ENCODE peak calls at places on chromosomes 2 and 18, in seven cellular contexts. E is HEK293T, H is WTC11, O is H1, Y is HepG2, T is GM12878, A is K562. W is an unnamed sample.
A peak's percentile ranks its signal among the peaks of the same experiment; 100 is the strongest.

GRCh38 chr2:30709516-30709915 is 97.7 kb downstream of the CAPN13 start:
- DNase-seq in Y (no peak), A (no peak), H (no peak), T (no peak), O (no peak), E (no peak), W (no peak)

GRCh38 chr2:184032983-184033382 is 565.3 kb upstream of the ZNF804A start:
- DNase-seq in Y (no peak), H (no peak), E (no peak), O (no peak), T (no peak), A (no peak), W (no peak)

GRCh38 chr2:213087040-213087439 is 64.4 kb downstream of the IKZF2 start:
- DNase-seq in T (no peak), Y (no peak), E (no peak), O (no peak), H (no peak), A (no peak), W (no peak)

GRCh38 chr2:98734823-98735260 is 3.9 kb upstream of the MGAT4A start:
- DNase-seq in T (no peak), A (peak; percentile 63), Y (peak; percentile 95), H (no peak), E (no peak), O (no peak), W (no peak)

GRCh38 chr2:45170191-45170975 is 161.1 kb upstream of the SIX2 start:
- DNase-seq in E (no peak), A (no peak), O (no peak), H (no peak), T (no peak), Y (no peak), W (no peak)

GRCh38 chr2:169361706-169362345 is 508 bp downstream of the LRP2 start:
- DNase-seq in A (no peak), E (peak; percentile 57), O (no peak), Y (no peak), H (peak; percentile 54), T (no peak), W (no peak)

GRCh38 chr2:192013211-192013610 is 166.3 kb upstream of the CAVIN2 start:
- DNase-seq in H (no peak), T (no peak), O (no peak), Y (no peak), E (no peak), A (no peak), W (no peak)

GRCh38 chr2:10980886-10981425 is 69.2 kb downstream of the KCNF1 start:
- DNase-seq in Y (no peak), H (no peak), A (no peak), O (no peak), E (no peak), T (no peak), W (no peak)

GRCh38 chr18:3453540-3454364 is 3.8 kb downstream of the TGIF1 start:
- DNase-seq in H (no peak), Y (peak; percentile 96), O (no peak), A (no peak), E (no peak), T (no peak), W (no peak)

GRCh38 chr2:225002039-225002655 is 40.1 kb downstream of the DOCK10 start:
- DNase-seq in Y (peak; percentile 54), A (peak; percentile 5), E (peak; percentile 50), O (no peak), T (peak; percentile 60), H (peak; percentile 53), W (peak; percentile 43)

GRCh38 chr2:20291106-20291564 is 59.5 kb downstream of the PUM2 start:
- DNase-seq in O (peak; percentile 43), A (peak; percentile 76), E (peak; percentile 77), Y (peak; percentile 89), H (peak; percentile 62), T (no peak), W (peak; percentile 75)

GRCh38 chr2:85852979-85853498 is 35.8 kb downstream of the ST3GAL5 start:
- DNase-seq in H (no peak), Y (no peak), T (peak; percentile 88), O (no peak), E (no peak), A (no peak), W (no peak)

GRCh38 chr2:64202206-64202864 is 58.1 kb upstream of the PELI1 start:
- DNase-seq in E (no peak), H (no peak), A (no peak), Y (no peak), O (no peak), T (peak; percentile 45), W (no peak)

GRCh38 chr2:70181363-70181956 is 9.4 kb downstream of the C2orf42 start:
- DNase-seq in O (no peak), T (peak; percentile 88), E (no peak), H (no peak), A (no peak), Y (no peak), W (no peak)

GRCh38 chr2:3605013-3605961 is 10.4 kb downstream of the COLEC11 start:
- DNase-seq in A (peak; percentile 91), O (no peak), E (peak; percentile 85), T (no peak), H (peak; percentile 81), Y (peak; percentile 83), W (peak; percentile 82)

GRCh38 chr2:26770986-26771586 is 7.0 kb downstream of the SLC35F6 start:
- DNase-seq in E (no peak), Y (peak; percentile 62), T (no peak), A (no peak), O (no peak), H (peak; percentile 44), W (no peak)

GRCh38 chr2:147980940-147981339 is 39.6 kb downstream of the ORC4 start:
- DNase-seq in T (no peak), H (no peak), O (no peak), Y (no peak), A (no peak), E (no peak), W (no peak)

GRCh38 chr2:169734172-169734847 is 678 bp downstream of the KLHL23 start:
- DNase-seq in E (peak; percentile 47), O (no peak), H (peak; percentile 55), T (no peak), A (peak; percentile 70), Y (no peak), W (no peak)

GRCh38 chr2:238096311-238097011 is 3.7 kb upstream of the ESPNL start:
- DNase-seq in E (peak; percentile 3), A (no peak), T (no peak), H (peak; percentile 55), O (no peak), Y (no peak), W (no peak)

GRCh38 chr2:192197387-192197786 is 2.7 kb upstream of the TMEFF2 start:
- DNase-seq in O (no peak), Y (no peak), H (no peak), A (no peak), T (no peak), E (no peak), W (no peak)

GRCh38 chr2:191933307-191934105 is 86.6 kb upstream of the CAVIN2 start:
- DNase-seq in T (peak; percentile 40), A (no peak), Y (no peak), O (no peak), E (no peak), H (no peak), W (no peak)

GRCh38 chr2:230541934-230542380 is 126.0 kb downstream of the SP100 start:
- DNase-seq in E (no peak), H (no peak), O (no peak), T (peak; percentile 54), Y (no peak), A (no peak), W (no peak)

GRCh38 chr2:23689891-23690290 is 237.0 kb downstream of the ATAD2B start:
- DNase-seq in H (peak; percentile 34), Y (no peak), E (no peak), A (no peak), T (no peak), O (no peak), W (no peak)

GRCh38 chr2:198657520-198658121 is 800.1 kb downstream of the SATB2 start:
- DNase-seq in H (peak; percentile 31), T (no peak), E (peak; percentile 25), O (no peak), A (peak; percentile 1), Y (peak; percentile 7), W (peak; percentile 28)

GRCh38 chr2:119549236-119549635 is 5.0 kb downstream of the CFAP221 start:
- DNase-seq in O (no peak), H (no peak), T (no peak), Y (no peak), A (no peak), E (no peak), W (no peak)

DNA sequence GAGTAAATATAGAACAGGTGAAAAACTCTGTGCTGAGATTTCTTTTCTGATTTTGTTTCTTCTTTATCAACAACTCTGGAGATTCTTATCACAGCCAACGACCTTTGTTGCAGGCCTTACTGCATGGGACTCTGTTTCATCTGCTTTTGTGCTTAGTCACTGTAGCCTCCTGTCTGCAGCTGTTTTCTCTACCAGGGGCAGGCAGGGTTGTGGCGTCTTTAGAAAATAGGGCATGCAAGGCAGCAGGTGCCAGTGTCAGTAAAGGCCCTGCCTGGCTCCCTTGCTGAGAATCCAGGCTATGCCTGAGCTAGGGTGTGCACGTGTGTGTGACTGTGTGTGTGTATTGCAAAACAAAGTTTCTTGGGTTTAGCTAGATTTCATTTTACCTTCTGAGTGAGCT is 14.6 kb upstream of the SLC9A2 start:
- DNase-seq in H (no peak), Y (no peak), E (no peak), O (no peak), T (no peak), A (no peak), W (no peak)
- TF ChIP-seq SP1 in H (no peak), Y (no peak), E (no peak), O (no peak), T (no peak), A (no peak), W (no peak)

GRCh38 chr2:73297151-73297559 is 3.8 kb upstream of the EGR4 start:
- DNase-seq in E (no peak), T (no peak), Y (no peak), H (no peak), O (no peak), A (no peak), W (no peak)
- TF ChIP-seq SP1 in E (no peak), T (no peak), Y (no peak), H (no peak), O (no peak), A (no peak), W (no peak)

DNA sequence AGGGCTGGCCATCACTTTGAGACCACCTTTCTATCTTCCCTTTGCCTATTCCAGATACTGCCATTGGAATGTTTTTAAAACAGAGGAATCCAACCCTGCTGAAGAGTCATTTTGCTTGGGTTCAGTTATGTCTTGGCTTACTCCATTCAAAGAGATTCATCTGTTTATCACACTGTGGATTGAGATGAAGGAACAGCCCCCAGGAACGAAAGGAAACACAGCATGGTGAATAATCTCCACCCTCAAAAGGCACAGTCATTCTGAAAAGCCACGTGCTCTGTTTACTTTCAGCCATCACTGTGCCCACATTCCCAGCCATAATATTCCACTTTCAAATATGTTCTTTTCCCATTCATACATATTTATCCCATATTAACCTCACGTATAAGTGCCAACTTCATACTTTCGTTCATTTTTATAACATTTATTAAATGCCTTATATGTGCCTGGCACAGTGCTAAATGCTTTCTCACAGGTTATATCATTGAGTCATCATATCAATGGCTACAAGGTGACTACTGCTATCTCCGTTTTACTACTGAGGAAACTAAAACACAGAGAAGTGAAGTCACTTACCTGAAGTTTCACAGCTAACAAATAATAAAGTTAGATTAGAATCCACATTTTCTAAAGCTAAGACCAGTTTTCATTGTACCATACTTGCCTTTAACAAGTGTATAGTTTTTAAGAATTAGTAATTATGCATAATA is 143.6 kb downstream of the OSR1 start:
- DNase-seq in H (no peak), O (no peak), A (no peak), E (no peak), Y (no peak), T (no peak), W (no peak)
- TF ChIP-seq SP1 in H (no peak), O (no peak), A (no peak), E (no peak), Y (no peak), T (no peak), W (no peak)

GRCh38 chr18:55405655-55406373 is 182.2 kb downstream of the TCF4 start:
- DNase-seq in E (peak; percentile 50), A (peak; percentile 35), T (no peak), O (no peak), H (no peak), Y (no peak), W (no peak)
- TF ChIP-seq SP1 in E (no peak), A (no peak), T (no peak), O (no peak), H (no peak), Y (no peak), W (no peak)